ENCODE peak calls at places on chromosomes 13 and 19, in six cellular contexts. C, A, T, S, I and H are unnamed samples.

GRCh38 chr13:94309997-94310842 is 169.3 kb downstream of the DCT start:
- DNase-seq in S (no peak), T (no peak), C (peak; percentile 94), A (peak; percentile 79), I (peak; percentile 63), H (no peak)

GRCh38 chr19:47778954-47779351 is 450 bp downstream of the SELENOW start:
- DNase-seq in S (no peak), C (no peak), A (no peak), I (no peak), T (no peak), H (no peak)

GRCh38 chr19:7971553-7972520 is 28.4 kb upstream of the TIMM44 start:
- DNase-seq in S (no peak), A (no peak), T (no peak), C (no peak), I (no peak), H (no peak)

GRCh38 chr13:39144941-39145533 is 106.8 kb downstream of the NHLRC3 start:
- DNase-seq in S (peak; percentile 58), I (peak; percentile 11), T (peak; percentile 61), C (peak; percentile 85), A (peak; percentile 53), H (peak; percentile 7)

GRCh38 chr13:26929971-26930730 is 169.6 kb upstream of the GPR12 start:
- DNase-seq in A (peak; percentile 55), C (peak; percentile 71), T (peak; percentile 76), I (no peak), S (peak; percentile 92), H (peak; percentile 38)

GRCh38 chr19:7869910-7870511 is 4.2 kb downstream of the PRR36 start:
- DNase-seq in I (no peak), S (no peak), A (no peak), T (no peak), C (peak; percentile 23), H (peak; percentile 56)

GRCh38 chr13:39023761-39024160 is 14.1 kb downstream of the PROSER1 start:
- DNase-seq in I (no peak), T (no peak), A (no peak), S (no peak), C (peak; percentile 57), H (no peak)

GRCh38 chr13:47572375-47572774 is 428.7 kb downstream of the SUCLA2 start:
- DNase-seq in I (no peak), S (no peak), T (no peak), A (no peak), C (no peak), H (no peak)

GRCh38 chr13:103430368-103430767 is 364.2 kb upstream of the SLC10A2 start:
- DNase-seq in A (no peak), S (no peak), I (no peak), T (no peak), C (no peak), H (no peak)

GRCh38 chr19:48122421-48122820 is 11.8 kb upstream of the PLA2G4C start:
- DNase-seq in C (no peak), S (no peak), T (no peak), I (no peak), A (no peak), H (no peak)

GRCh38 chr13:112603641-112604220 is 15.8 kb upstream of the TUBGCP3 start:
- DNase-seq in C (peak; percentile 53), I (no peak), T (no peak), A (peak; percentile 63), S (no peak), H (no peak)

GRCh38 chr19:33771308-33772101 is 25.2 kb upstream of the KCTD15 start:
- DNase-seq in A (peak; percentile 45), C (peak; percentile 69), S (peak; percentile 84), T (peak; percentile 86), I (no peak), H (peak; percentile 58)

GRCh38 chr19:27775395-27775794 is 1437.6 kb downstream of the UQCRFS1 start:
- DNase-seq in A (no peak), S (no peak), C (no peak), I (no peak), T (no peak), H (no peak)
- TF ChIP-seq CTCF in A (peak; percentile 52), S (no peak), C (no peak), I (peak; percentile 7), T (no peak), H (no peak)

GRCh38 chr13:51221674-51222509 is at the start of gene FAM124A:
- DNase-seq in C (no peak), S (no peak), I (no peak), T (peak; percentile 77), A (no peak), H (peak; percentile 39)
- TF ChIP-seq CTCF in C (no peak), S (peak; percentile 52), I (no peak), T (peak; percentile 22), A (peak; percentile 11), H (no peak)

GRCh38 chr13:80658705-80659104 is 317.8 kb upstream of the SPRY2 start:
- DNase-seq in T (no peak), I (no peak), C (no peak), A (no peak), S (no peak), H (no peak)

GRCh38 chr13:80654638-80655249 is 313.8 kb upstream of the SPRY2 start:
- DNase-seq in A (no peak), C (no peak), T (no peak), I (no peak), S (no peak), H (no peak)

GRCh38 chr13:80655778-80656518 is 315.0 kb upstream of the SPRY2 start:
- DNase-seq in A (no peak), S (no peak), C (no peak), I (no peak), T (no peak), H (no peak)
- TF ChIP-seq CTCF in A (peak; percentile 2), S (no peak), C (no peak), I (no peak), T (no peak), H (no peak)

GRCh38 chr19:11346104-11346940 is at the start of the genes CCDC159 and TMEM205:
- DNase-seq in A (peak; percentile 99), T (peak; percentile 96), I (peak; percentile 96), S (peak; percentile 94), C (peak; percentile 99), H (peak; percentile 99)
- TF ChIP-seq CTCF in A (no peak), T (no peak), I (no peak), S (no peak), C (no peak), H (no peak)

GRCh38 chr13:44549461-44549860 is 26.7 kb downstream of the TSC22D1 start:
- DNase-seq in A (no peak), S (no peak), T (no peak), I (no peak), C (no peak), H (no peak)

GRCh38 chr13:44557986-44558385 is 18.1 kb downstream of the TSC22D1 start:
- DNase-seq in S (no peak), T (no peak), I (no peak), C (no peak), A (no peak), H (no peak)

GRCh38 chr13:44555207-44555606 is 20.9 kb downstream of the TSC22D1 start:
- DNase-seq in S (no peak), A (no peak), C (no peak), T (no peak), I (no peak), H (no peak)
- TF ChIP-seq CTCF in S (no peak), A (no peak), C (no peak), T (no peak), I (no peak), H (no peak)

GRCh38 chr13:52195052-52195837 is 35.8 kb upstream of the NEK3 start:
- DNase-seq in C (peak; percentile 80), I (peak; percentile 30), A (peak; percentile 36), T (peak; percentile 64), S (no peak), H (peak; percentile 30)
- TF ChIP-seq CTCF in C (no peak), I (peak; percentile 28), A (peak; percentile 13), T (no peak), S (no peak), H (no peak)